ENCODE peak calls at places on chromosomes 11 and 22, in five cellular contexts. One of them, this sample, is unnamed.

GRCh38 chr11:1171985-1172728 is 14.4 kb downstream of the MUC5AC start:
- DNase-seq in NB4: no peak
- DNase-seq in CD8-positive, alpha-beta memory T cell: no peak
- DNase-seq in mammary epithelial cell: no peak
- DNase-seq in GM18507: no peak
- DNase-seq in this sample: no peak

GRCh38 chr22:49062155-49063039 is 765.3 kb downstream of the BRD1 start:
- DNase-seq in NB4: no peak
- DNase-seq in CD8-positive, alpha-beta memory T cell: no peak
- DNase-seq in mammary epithelial cell: no peak
- DNase-seq in GM18507: no peak
- DNase-seq in this sample: no peak

GRCh38 chr11:61610905-61611304 is 30.0 kb upstream of the SYT7 start:
- DNase-seq in NB4: no peak
- DNase-seq in CD8-positive, alpha-beta memory T cell: no peak
- DNase-seq in mammary epithelial cell: no peak
- DNase-seq in GM18507: no peak
- DNase-seq in this sample: no peak

GRCh38 chr11:10933455-10934292 is 75.8 kb upstream of the ZBED5 start:
- DNase-seq in NB4: peak
- DNase-seq in CD8-positive, alpha-beta memory T cell: peak
- DNase-seq in mammary epithelial cell: peak
- DNase-seq in GM18507: peak
- DNase-seq in this sample: peak

GRCh38 chr22:50067244-50067643 is 9.1 kb upstream of the TTLL8 start:
- DNase-seq in NB4: no peak
- DNase-seq in CD8-positive, alpha-beta memory T cell: no peak
- DNase-seq in mammary epithelial cell: no peak
- DNase-seq in GM18507: no peak
- DNase-seq in this sample: no peak

GRCh38 chr22:24289781-24290181 is 19.1 kb downstream of the SPECC1L start:
- DNase-seq in NB4: no peak
- DNase-seq in CD8-positive, alpha-beta memory T cell: no peak
- DNase-seq in mammary epithelial cell: no peak
- DNase-seq in GM18507: no peak
- DNase-seq in this sample: no peak

GRCh38 chr11:44542372-44542771 is 23.1 kb upstream of the CD82 start:
- DNase-seq in NB4: no peak
- DNase-seq in CD8-positive, alpha-beta memory T cell: no peak
- DNase-seq in mammary epithelial cell: no peak
- DNase-seq in GM18507: no peak
- DNase-seq in this sample: no peak

GRCh38 chr11:63961608-63962412 is 12.6 kb upstream of the COX8A start:
- DNase-seq in NB4: peak
- DNase-seq in CD8-positive, alpha-beta memory T cell: peak
- DNase-seq in mammary epithelial cell: peak
- DNase-seq in GM18507: no peak
- DNase-seq in this sample: peak

GRCh38 chr22:35411112-35411511 is 11.2 kb downstream of the MCM5 start:
- DNase-seq in NB4: no peak
- DNase-seq in CD8-positive, alpha-beta memory T cell: no peak
- DNase-seq in mammary epithelial cell: no peak
- DNase-seq in GM18507: peak
- DNase-seq in this sample: no peak